ENCODE peak calls at places on chromosomes 5 and 9, in six cellular contexts. C is HFF-Myc, Z is dorsolateral prefrontal cortex, Q is IMR-90, G is foreskin fibroblast, T is upper lobe of right lung. A is an unnamed sample.

GRCh38 chr9:38038307-38039089 is 30.5 kb downstream of the SHB start:
- DNase-seq in G (peak; percentile 61), Q (no peak), C (no peak), T (no peak), Z (no peak), A (no peak)

GRCh38 chr5:106172681-106173532 is 1497.8 kb downstream of the EFNA5 start:
- DNase-seq in C (no peak), Z (no peak), T (no peak), Q (peak; percentile 8), G (no peak), A (no peak)

GRCh38 chr5:84249918-84250635 is 134.6 kb downstream of the EDIL3 start:
- DNase-seq in Q (peak; percentile 79), T (no peak), C (peak; percentile 10), Z (no peak), G (peak; percentile 30), A (peak; percentile 88)

GRCh38 chr9:93576296-93577044 is at the start of gene PHF2:
- DNase-seq in Q (no peak), G (no peak), Z (peak; percentile 56), T (peak; percentile 77), C (no peak), A (no peak)

GRCh38 chr5:154761062-154761740 is 6.0 kb downstream of the LARP1 start:
- DNase-seq in T (no peak), C (no peak), G (no peak), Q (no peak), Z (no peak), A (no peak)

GRCh38 chr9:94812343-94812742 is 85.8 kb downstream of the AOPEP start:
- DNase-seq in T (no peak), Q (peak; percentile 77), Z (no peak), C (no peak), G (peak; percentile 62), A (peak; percentile 81)

GRCh38 chr5:43338856-43339255 is 25.6 kb upstream of the HMGCS1 start:
- DNase-seq in Z (no peak), T (no peak), G (no peak), C (no peak), Q (no peak), A (no peak)

GRCh38 chr5:141740885-141741284 is 58.9 kb upstream of the ARAP3 start:
- DNase-seq in G (no peak), C (no peak), T (no peak), Z (no peak), Q (no peak), A (no peak)

GRCh38 chr5:158139161-158139560 is 280.2 kb upstream of the CLINT1 start:
- DNase-seq in T (no peak), Q (no peak), G (peak; percentile 39), Z (no peak), C (no peak), A (peak; percentile 87)

GRCh38 chr5:118692811-118693342 is 295.5 kb downstream of the DTWD2 start:
- DNase-seq in T (no peak), G (no peak), C (no peak), Z (no peak), Q (no peak), A (no peak)

GRCh38 chr5:122101636-122102285 is 23.7 kb upstream of the LOX start:
- DNase-seq in Q (peak; percentile 79), G (no peak), T (no peak), Z (no peak), C (no peak), A (peak; percentile 74)

GRCh38 chr9:90344013-90344412 is 298.6 kb downstream of the DIRAS2 start:
- DNase-seq in T (no peak), C (no peak), Z (no peak), G (no peak), Q (no peak), A (peak; percentile 72)

GRCh38 chr9:101087426-101087825 is 58.9 kb downstream of the PLPPR1 start:
- DNase-seq in C (no peak), T (no peak), Z (no peak), G (no peak), Q (no peak), A (no peak)
- H3K4me3 ChIP-seq in C (no peak overlapping the region), T (no peak overlapping the region), Z (no peak overlapping the region), G (no peak overlapping the region), Q (no peak overlapping the region), A (no peak overlapping the region)

DNA sequence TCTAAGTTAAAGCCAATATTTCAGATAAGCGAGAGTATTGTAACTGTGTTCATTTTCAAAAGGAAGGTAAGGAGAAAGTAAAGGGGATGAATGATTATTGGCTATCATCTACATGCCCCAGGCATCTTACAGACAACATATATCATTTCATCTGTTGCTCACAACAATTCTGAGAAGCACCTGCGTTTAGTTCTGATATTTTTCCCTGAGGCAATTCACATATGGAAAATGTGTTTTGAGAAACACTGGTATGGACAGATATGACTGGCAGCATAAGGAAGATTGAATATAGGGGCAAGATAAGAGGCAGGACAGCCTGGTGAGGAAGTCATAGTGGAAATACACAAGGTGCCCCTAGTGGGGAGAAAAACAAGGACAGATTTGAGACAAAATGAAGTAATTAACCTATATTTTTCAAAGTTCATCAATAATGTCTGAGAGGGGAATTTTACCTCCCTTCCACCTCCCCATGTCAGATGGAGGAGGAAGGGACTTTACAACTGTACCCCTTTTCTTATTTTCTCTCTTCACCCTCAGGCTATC is 87.7 kb upstream of the TRIM32 start:
- DNase-seq in Z (no peak), T (no peak), C (no peak), G (no peak), Q (no peak), A (no peak)
- TF ChIP-seq CTCF in Z (no peak), T (no peak), C (peak; percentile 3), G (no peak), Q (no peak), A (no peak)

GRCh38 chr9:128276574-128277270 is 646 bp downstream of the SWI5 start:
- DNase-seq in Z (no peak), T (no peak), C (no peak), Q (peak; percentile 34), G (no peak), A (peak; percentile 30)

GRCh38 chr9:128276008-128276573 is at the start of gene SWI5:
- DNase-seq in G (peak; percentile 98), T (peak; percentile 99), Q (peak; percentile 99), C (peak; percentile 99), Z (peak; percentile 98), A (peak; percentile 98)

GRCh38 chr9:128274245-128274644 is 1.6 kb downstream of the GOLGA2 start:
- DNase-seq in G (no peak), C (no peak), T (no peak), Z (no peak), Q (no peak), A (no peak)

GRCh38 chr9:128271512-128271911 is 4.3 kb downstream of the GOLGA2 start:
- DNase-seq in Z (no peak), C (no peak), G (no peak), T (no peak), Q (no peak), A (no peak)

GRCh38 chr9:128275198-128276007 is at the start of gene GOLGA2:
- DNase-seq in C (no peak), T (no peak), Q (peak; percentile 76), Z (no peak), G (peak; percentile 35), A (peak; percentile 62)
- H3K4me3 ChIP-seq in C (peak within 1 kb of the TSS; percentile 96), T (peak within 1 kb of the TSS; percentile 90), Q (peak within 1 kb of the TSS; percentile 96), Z (peak within 1 kb of the TSS; percentile 86), G (peak within 1 kb of the TSS; percentile 78), A (peak within 1 kb of the TSS; percentile 95)

DNA sequence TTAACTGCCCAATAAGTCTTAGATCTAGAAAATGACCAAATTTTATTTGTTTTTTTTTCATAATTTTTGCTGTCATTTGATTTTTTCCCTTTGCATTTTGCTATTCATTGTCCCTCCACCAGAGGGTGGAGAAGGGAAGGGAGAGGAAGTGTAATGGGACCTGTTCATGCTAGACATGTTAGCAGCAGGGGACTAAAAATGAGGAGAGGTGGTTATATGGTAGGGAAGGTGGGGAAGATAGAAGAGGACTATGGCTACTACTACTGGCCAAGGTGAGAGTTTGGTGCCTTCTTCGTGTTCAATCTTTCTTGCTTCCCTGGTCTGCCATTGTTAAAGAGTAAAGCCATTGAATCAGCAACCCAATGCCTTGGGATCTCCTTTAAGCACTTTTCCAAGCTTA is 6.4 kb downstream of the GRIA1 start:
- DNase-seq in C (no peak), G (peak; percentile 52), T (no peak), Q (peak; percentile 57), Z (no peak), A (peak; percentile 50)
- TF ChIP-seq CTCF in C (peak; percentile 74), G (peak; percentile 82), T (peak; percentile 70), Q (peak; percentile 93), Z (peak; percentile 58), A (peak; percentile 93)

GRCh38 chr5:175575301-175575700 is 82.6 kb upstream of the HRH2 start:
- DNase-seq in C (no peak), Z (no peak), T (no peak), G (no peak), Q (no peak), A (no peak)

GRCh38 chr5:175572922-175573321 is 84.9 kb upstream of the HRH2 start:
- DNase-seq in Z (no peak), Q (peak; percentile 15), G (peak; percentile 20), C (peak; percentile 9), T (no peak), A (no peak)

GRCh38 chr5:175576591-175576990 is 81.3 kb upstream of the HRH2 start:
- DNase-seq in T (no peak), Z (no peak), G (no peak), C (no peak), Q (no peak), A (no peak)

GRCh38 chr5:175576096-175576495 is 81.8 kb upstream of the HRH2 start:
- DNase-seq in Z (no peak), Q (no peak), C (no peak), G (no peak), T (no peak), A (no peak)

GRCh38 chr5:175573493-175574269 is 84.2 kb upstream of the HRH2 start:
- DNase-seq in C (no peak), Q (no peak), Z (no peak), G (no peak), T (no peak), A (no peak)
- H3K4me3 ChIP-seq in C (no peak overlapping the region), Q (no peak overlapping the region), Z (no peak overlapping the region), G (no peak overlapping the region), T (no peak overlapping the region), A (no peak overlapping the region)

DNA sequence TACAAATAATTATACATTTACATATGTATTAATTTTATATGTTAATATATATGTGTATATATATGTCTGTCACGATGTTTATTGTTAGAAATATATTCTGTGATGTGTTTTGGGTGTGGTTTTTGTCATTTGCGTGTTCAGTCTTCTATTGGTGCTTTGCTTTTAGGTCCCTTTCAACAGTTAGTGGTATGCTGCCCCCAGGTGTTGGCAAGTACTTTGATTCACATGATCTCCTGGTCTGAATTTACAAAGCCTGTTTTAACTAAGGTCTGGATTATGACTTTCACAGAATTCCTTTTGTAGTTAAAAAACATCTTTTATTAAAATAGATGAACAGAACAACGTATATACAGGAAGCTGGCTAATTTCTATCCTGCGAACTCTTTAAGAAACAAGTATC is 271.5 kb downstream of the CCDC171 start:
- DNase-seq in T (no peak), Q (peak; percentile 21), C (peak; percentile 29), G (no peak), Z (no peak), A (no peak)
- TF ChIP-seq CTCF in T (no peak), Q (no peak), C (peak; percentile 40), G (no peak), Z (no peak), A (no peak)

GRCh38 chr5:168290902-168291280 is 554 bp upstream of the WWC1 start:
- DNase-seq in T (no peak), G (no peak), C (no peak), Z (no peak), Q (no peak), A (no peak)
- H3K4me3 ChIP-seq in T (peak overlapping the region; percentile 44), G (peak overlapping the region; percentile 52), C (peak overlapping the region; percentile 57), Z (peak overlapping the region; percentile 65), Q (peak overlapping the region; percentile 98), A (peak overlapping the region; percentile 63)

GRCh38 chr9:36136277-36136893 is at the start of gene GLIPR2:
- DNase-seq in G (peak; percentile 62), Z (peak; percentile 89), C (no peak), Q (peak; percentile 65), T (peak; percentile 92), A (peak; percentile 64)
- TF ChIP-seq CTCF in G (peak; percentile 2), Z (no peak), C (peak; percentile 18), Q (peak; percentile 37), T (peak; percentile 32), A (no peak)